ENCODE peak calls at places on chromosomes 6 and 20, in four cellular contexts. Y is naive thymus-derived CD8-positive, alpha-beta T cell; X is A172; Z is progenitor cell of endocrine pancreas. P is an unnamed sample.

GRCh38 chr6:134870677-134871498 is 79.0 kb downstream of the ALDH8A1 start:
- DNase-seq in Y (no peak), X (no peak), Z (no peak), P (no peak)

GRCh38 chr6:56242343-56242742 is 5.0 kb downstream of the COL21A1 start:
- DNase-seq in Y (no peak), X (no peak), Z (no peak), P (no peak)

GRCh38 chr6:167993169-167993568 is 4.3 kb upstream of the KIF25 start:
- DNase-seq in Y (no peak), X (no peak), Z (no peak), P (no peak)

GRCh38 chr20:38754924-38755323 is 6.7 kb downstream of the ACTR5 start:
- DNase-seq in Y (no peak), X (no peak), Z (no peak), P (no peak)

GRCh38 chr6:6331393-6331792 is 10.9 kb upstream of the F13A1 start:
- DNase-seq in Y (no peak), X (no peak), Z (no peak), P (no peak)

GRCh38 chr20:24199493-24199892 is 210.9 kb upstream of the GGTLC1 start:
- DNase-seq in Y (no peak), X (no peak), Z (no peak), P (no peak)

GRCh38 chr6:108988765-108989164 is 105.9 kb downstream of the SESN1 start:
- DNase-seq in Y (no peak), X (no peak), Z (no peak), P (no peak)

GRCh38 chr6:97819680-97820079 is 536.7 kb upstream of the MMS22L start:
- DNase-seq in Y (no peak), X (no peak), Z (no peak), P (no peak)

GRCh38 chr20:5122861-5123260 is 3.1 kb upstream of the PCNA start:
- DNase-seq in Y (no peak), X (no peak), Z (no peak), P (no peak)

GRCh38 chr6:153183925-153184324 is 52.8 kb upstream of the RGS17 start:
- DNase-seq in Y (no peak), X (no peak), Z (no peak), P (no peak)

GRCh38 chr20:15818651-15819071 is 754.6 kb downstream of the KIF16B start:
- DNase-seq in Y (no peak), X (no peak), Z (no peak), P (no peak)